ENCODE peak calls at places on chromosomes 7 and 10, in seven cellular contexts. G is adrenal gland; A is CD8-positive, alpha-beta memory T cell; M is transverse colon; W is PC-3; N is fibroblast of lung; O is breast epithelium. L is an unnamed sample. For H3K9me3, H3K27me3 and H3K36me3, the result is how much of the 10 kb centered on the place peaks cover.

GRCh38 chr10:69807696-69808095 is 6.0 kb downstream of the COL13A1 start:
- DNase-seq in G (no peak), A (no peak), M (no peak), W (peak), N (peak), O (no peak), L (no peak)

GRCh38 chr7:80941206-80941758 is 22.4 kb upstream of the SEMA3C start:
- DNase-seq in G (no peak), A (no peak), M (no peak), W (peak), N (peak), O (no peak), L (no peak)

GRCh38 chr10:55852850-55853249 is 508.2 kb downstream of the ZWINT start:
- DNase-seq in G (no peak), A (no peak), M (no peak), W (no peak), N (no peak), O (no peak), L (no peak)

GRCh38 chr10:128526793-128527375 is 400.7 kb upstream of the MKI67 start:
- DNase-seq in G (no peak), A (no peak), M (no peak), W (no peak), N (no peak), O (no peak), L (no peak)

GRCh38 chr7:151930695-151931094 is 25.6 kb upstream of the GALNTL5 start:
- DNase-seq in G (no peak), A (no peak), M (no peak), W (no peak), N (no peak), O (no peak), L (no peak)

GRCh38 chr10:27628631-27629030 is 117.0 kb downstream of the MKX start:
- DNase-seq in G (no peak), A (no peak), M (no peak), W (no peak), N (no peak), O (no peak), L (no peak)

GRCh38 chr10:13773043-13773442 is 186.3 kb downstream of the PRPF18 start:
- DNase-seq in G (no peak), A (no peak), M (no peak), W (peak), N (no peak), O (no peak), L (no peak)

GRCh38 chr10:45817130-45817859 is 30.0 kb downstream of the AGAP4 start:
- DNase-seq in G (no peak), A (no peak), M (no peak), W (no peak), N (no peak), O (no peak), L (no peak)

GRCh38 chr7:66265566-66265965 is 60.4 kb downstream of the TPST1 start:
- DNase-seq in G (no peak), A (no peak), M (no peak), W (peak), N (peak), O (no peak), L (no peak)

GRCh38 chr10:24891823-24892222 is 60.6 kb downstream of the PRTFDC1 start:
- DNase-seq in G (no peak), A (no peak), M (no peak), W (peak), N (peak), O (no peak), L (no peak)

GRCh38 chr10:7846591-7846990 is 28.3 kb downstream of the TAF3 start:
- DNase-seq in G (no peak), A (no peak), M (no peak), W (no peak), N (peak), O (no peak), L (no peak)

GRCh38 chr10:76080406-76080805 is 649.0 kb downstream of the LRMDA start:
- DNase-seq in G (peak), A (no peak), M (no peak), W (peak), N (peak), O (no peak), L (no peak)

GRCh38 chr7:136079934-136080333 is 102.8 kb upstream of the MTPN start:
- DNase-seq in G (no peak), A (no peak), M (no peak), W (no peak), N (no peak), O (no peak), L (no peak)

GRCh38 chr7:104366390-104366789 is 38.0 kb downstream of the LHFPL3 start:
- DNase-seq in G (no peak), A (no peak), M (no peak), W (no peak), N (no peak), O (no peak), L (no peak)

GRCh38 chr7:20798694-20799121 is 12.0 kb upstream of the SP8 start:
- DNase-seq in G (no peak), A (no peak), M (no peak), W (no peak), N (no peak), O (no peak), L (no peak)

GRCh38 chr7:284762-285722 is 4.9 kb upstream of the FOXL3 start:
- DNase-seq in G (no peak), A (no peak), M (peak), W (no peak), N (no peak), O (no peak), L (no peak)

GRCh38 chr10:71748671-71749191 is 24.6 kb downstream of the VSIR start:
- DNase-seq in G (peak), A (peak), M (peak), W (no peak), N (no peak), O (no peak), L (peak)

GRCh38 chr10:127694580-127695193 is 42.3 kb upstream of the FOXI2 start:
- DNase-seq in G (no peak), A (no peak), M (peak), W (peak), N (no peak), O (no peak), L (peak)

GRCh38 chr7:32045228-32045627 is 25.0 kb downstream of the PDE1C start:
- DNase-seq in G (no peak), A (no peak), M (no peak), W (peak), N (no peak), O (no peak), L (no peak)

GRCh38 chr7:136309407-136309806 is 332.2 kb upstream of the MTPN start:
- DNase-seq in G (no peak), A (no peak), M (no peak), W (no peak), N (no peak), O (no peak), L (no peak)

GRCh38 chr10:5890519-5890878 is 456 bp downstream of the FBH1 start:
- DNase-seq in G (peak), A (no peak), M (peak), W (peak), N (peak), O (no peak), L (peak)

GRCh38 chr10:117137031-117137910 is 799 bp downstream of the VAX1 start:
- DNase-seq in G (no peak), A (no peak), M (no peak), W (peak), N (no peak), O (no peak), L (peak)

GRCh38 chr10:71999360-72000072 is 35.3 kb downstream of the CHST3 start:
- DNase-seq in G (peak), A (no peak), M (peak), W (no peak), N (peak), O (no peak), L (no peak)

GRCh38 chr10:28254290-28254985 is 48.4 kb downstream of the MPP7 start:
- DNase-seq in G (peak), A (no peak), M (no peak), W (peak), N (peak), O (no peak), L (peak)

GRCh38 chr10:50561816-50562215 is 61.9 kb downstream of the SGMS1 start:
- DNase-seq in G (no peak), A (no peak), M (no peak), W (peak), N (peak), O (no peak), L (no peak)

GRCh38 chr7:93935112-93935511 is 13.6 kb downstream of the GNG11 start:
- DNase-seq in G (no peak), A (no peak), M (no peak), W (no peak), N (peak), O (no peak), L (no peak)

GRCh38 chr7:124042826-124043225 is 10.0 kb upstream of the TMEM229A start:
- DNase-seq in G (no peak), A (no peak), M (no peak), W (no peak), N (no peak), O (no peak), L (no peak)

GRCh38 chr10:92839191-92840085 is 8.9 kb upstream of the EXOC6 start:
- DNase-seq in G (peak), A (peak), M (peak), W (no peak), N (peak), O (no peak), L (peak)

GRCh38 chr10:105150486-105150885 is 509.4 kb downstream of the SORCS3 start:
- DNase-seq in G (no peak), A (no peak), M (no peak), W (no peak), N (no peak), O (no peak), L (no peak)

GRCh38 chr10:1198453-1199344 is 142.5 kb downstream of the WDR37 start:
- DNase-seq in G (no peak), A (no peak), M (peak), W (no peak), N (no peak), O (peak), L (no peak)

GRCh38 chr10:101856626-101857025 is 13.0 kb upstream of the KCNIP2 start:
- DNase-seq in G (no peak), A (no peak), M (no peak), W (no peak), N (peak), O (no peak), L (peak)

GRCh38 chr10:58577394-58577793 is 64.7 kb downstream of the BICC1 start:
- DNase-seq in G (no peak), A (no peak), M (no peak), W (no peak), N (peak), O (no peak), L (no peak)

GRCh38 chr10:42380926-42381547 is 257.3 kb downstream of the ZNF33B start:
- DNase-seq in G (no peak), A (no peak), M (no peak), W (no peak), N (no peak), O (no peak), L (no peak)
- H3K9me3 ChIP-seq in G (under half), A (under half), M (under half), W (under half), N (under half), O (under half), L (under half)

GRCh38 chr7:27179030-27179429 is 4.9 kb upstream of the HOXA10 start:
- DNase-seq in G (no peak), A (no peak), M (no peak), W (no peak), N (no peak), O (no peak), L (no peak)
- H3K27me3 ChIP-seq in G (half or more), A (half or more), M (under half), W (under half), N (half or more), O (half or more), L (under half)

DNA sequence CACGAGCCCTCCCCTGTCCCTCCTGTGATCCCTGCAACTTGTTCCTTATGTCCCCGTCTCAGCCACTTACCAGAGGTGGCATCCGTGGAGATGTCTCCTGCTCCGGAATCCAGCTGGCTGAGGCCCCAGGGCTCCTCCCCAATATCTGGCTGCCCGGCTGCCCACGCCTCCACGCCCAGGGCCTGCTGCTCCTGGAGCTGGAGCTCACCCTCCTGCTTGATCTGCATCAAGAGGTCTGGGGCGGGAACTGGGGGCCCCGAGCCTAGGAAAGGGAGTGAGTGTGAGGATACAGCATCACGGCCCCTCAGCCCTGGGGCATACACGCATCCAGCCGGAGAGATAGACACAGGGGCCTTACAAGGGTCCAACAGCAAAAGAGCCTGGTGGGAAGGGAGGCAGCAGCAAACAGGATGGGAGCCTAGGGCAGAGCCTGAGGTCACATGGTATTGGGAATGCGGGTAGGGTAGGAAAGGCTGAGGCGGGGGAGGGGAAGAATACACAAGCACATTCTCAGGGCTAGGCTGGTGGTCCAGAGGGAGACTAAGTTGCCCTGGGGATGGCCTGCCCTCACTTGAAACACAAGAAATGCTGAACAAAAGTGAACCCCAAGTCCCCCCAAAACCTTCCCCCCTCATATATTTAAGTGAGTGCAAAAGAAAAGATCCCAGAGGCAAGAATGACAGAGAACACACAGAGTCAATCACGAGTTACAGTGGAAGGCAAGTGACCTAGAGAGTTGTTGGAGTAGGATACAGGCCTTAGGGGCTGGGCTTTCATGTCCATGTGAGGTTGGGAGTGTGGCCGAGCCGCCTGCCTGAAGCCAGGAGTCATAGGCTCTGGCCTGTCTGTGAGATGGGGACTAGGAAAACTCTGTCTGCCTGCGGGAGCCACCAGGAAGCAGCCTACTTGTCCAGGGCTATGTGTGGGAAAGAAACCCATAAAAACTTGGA is 16.9 kb upstream of the ZNF777 start:
- DNase-seq in G (no peak), A (no peak), M (no peak), W (no peak), N (no peak), O (no peak), L (no peak)
- H3K36me3 ChIP-seq in G (under half), A (under half), M (under half), W (under half), N (under half), O (under half), L (under half)

DNA sequence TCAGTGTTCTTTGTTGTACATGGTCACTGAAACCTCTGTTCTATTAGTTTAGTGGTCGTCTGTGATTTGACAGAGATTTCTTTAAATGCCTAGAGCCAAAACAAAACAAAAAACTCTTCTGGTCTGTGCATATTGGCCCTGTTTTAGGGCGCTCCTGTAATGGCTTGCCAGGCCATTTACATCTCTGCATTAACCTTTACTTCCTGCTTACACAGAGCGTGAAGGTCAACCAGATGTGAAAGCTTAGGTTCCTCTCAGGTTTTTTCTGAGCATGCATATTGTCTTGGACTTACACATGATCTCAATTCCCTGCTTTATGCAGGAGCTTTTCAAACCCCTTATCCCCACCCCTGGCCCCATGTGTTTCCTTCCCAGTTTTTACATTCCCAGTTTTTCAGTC is 9.6 kb downstream of the ZNF37A start:
- DNase-seq in G (no peak), A (no peak), M (no peak), W (no peak), N (no peak), O (no peak), L (no peak)
- H3K9me3 ChIP-seq in G (under half), A (under half), M (half or more), W (under half), N (under half), O (half or more), L (half or more)

GRCh38 chr7:158443014-158443687 is 144.5 kb downstream of the PTPRN2 start:
- DNase-seq in G (no peak), A (no peak), M (no peak), W (no peak), N (no peak), O (no peak), L (no peak)

GRCh38 chr7:158443688-158444483 is 143.7 kb downstream of the PTPRN2 start:
- DNase-seq in G (no peak), A (no peak), M (no peak), W (no peak), N (no peak), O (no peak), L (no peak)

GRCh38 chr7:158439035-158439434 is 148.6 kb downstream of the PTPRN2 start:
- DNase-seq in G (no peak), A (no peak), M (no peak), W (no peak), N (no peak), O (no peak), L (no peak)

GRCh38 chr7:158444501-158445420 is 142.9 kb downstream of the PTPRN2 start:
- DNase-seq in G (no peak), A (no peak), M (no peak), W (no peak), N (no peak), O (no peak), L (no peak)

DNA sequence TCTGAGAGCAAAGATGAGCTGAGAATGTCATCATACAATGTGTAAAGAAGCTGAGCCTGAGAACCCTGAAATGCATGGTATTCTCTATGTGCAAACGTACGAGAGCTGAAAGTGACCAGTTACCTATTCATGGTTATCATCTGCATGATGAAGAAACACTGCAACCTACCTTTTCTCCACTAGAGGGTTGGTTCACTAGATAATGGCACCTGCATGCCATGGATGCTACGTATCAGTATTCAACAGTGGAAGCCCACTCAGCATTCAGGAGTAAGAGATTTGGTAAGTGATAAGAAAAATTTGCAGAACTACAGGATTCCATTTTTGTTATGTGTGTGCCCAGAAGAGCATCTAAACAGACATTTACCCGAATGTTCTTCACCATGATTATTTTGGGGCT is 145.4 kb downstream of the PTPRN2 start:
- DNase-seq in G (no peak), A (no peak), M (no peak), W (peak), N (no peak), O (no peak), L (no peak)
- H3K27me3 ChIP-seq in G (under half), A (under half), M (under half), W (under half), N (under half), O (under half), L (under half)

GRCh38 chr7:144653449-144653848 is 182.4 kb downstream of the TPK1 start:
- DNase-seq in G (no peak), A (no peak), M (no peak), W (no peak), N (no peak), O (no peak), L (no peak)
- H3K36me3 ChIP-seq in G (under half), A (under half), M (under half), W (under half), N (under half), O (under half), L (under half)

GRCh38 chr10:131775833-131776232 is 125.0 kb upstream of the PPP2R2D start:
- DNase-seq in G (no peak), A (no peak), M (no peak), W (no peak), N (no peak), O (no peak), L (no peak)
- H3K9me3 ChIP-seq in G (under half), A (under half), M (under half), W (under half), N (under half), O (under half), L (under half)

GRCh38 chr7:34275629-34276028 is 370.3 kb downstream of the BMPER start:
- DNase-seq in G (no peak), A (no peak), M (no peak), W (no peak), N (no peak), O (no peak), L (no peak)
- H3K27me3 ChIP-seq in G (under half), A (under half), M (under half), W (under half), N (under half), O (under half), L (under half)

GRCh38 chr7:99428972-99429566 is 9.5 kb downstream of the PTCD1 start:
- DNase-seq in G (no peak), A (no peak), M (no peak), W (no peak), N (no peak), O (no peak), L (no peak)
- H3K36me3 ChIP-seq in G (half or more), A (under half), M (under half), W (under half), N (under half), O (under half), L (under half)